ENCODE peak calls at places on chromosomes 12 and 14, in four cellular contexts. D, N, G and B are unnamed samples.
A peak's percentile ranks its signal among the peaks of the same experiment; 100 is the strongest.

GRCh38 chr14:75049731-75050201 is 1.5 kb downstream of the MLH3 start:
- DNase-seq in D (no peak), N (no peak), G (no peak), B (no peak)

GRCh38 chr14:52553671-52554575 is 1.3 kb downstream of the GPR137C start:
- DNase-seq in D (peak; percentile 28), N (peak; percentile 85), G (peak; percentile 94), B (peak; percentile 93)

GRCh38 chr14:96285667-96286066 is 29.7 kb downstream of the BDKRB1 start:
- DNase-seq in D (no peak), N (peak; percentile 18), G (no peak), B (no peak)

GRCh38 chr12:1583421-1584078 is 10.8 kb downstream of the FBXL14 start:
- DNase-seq in D (peak; percentile 77), N (no peak), G (peak; percentile 89), B (no peak)

GRCh38 chr12:46400406-46400805 is 27.8 kb upstream of the SLC38A2 start:
- DNase-seq in D (no peak), N (no peak), G (no peak), B (no peak)

GRCh38 chr12:989751-990278 is 1.2 kb upstream of the ERC1 start:
- DNase-seq in D (no peak), N (no peak), G (no peak), B (no peak)

GRCh38 chr12:128388461-128388921 is 121.5 kb downstream of the TMEM132C start:
- DNase-seq in D (no peak), N (peak; percentile 26), G (no peak), B (no peak)

GRCh38 chr14:37453985-37454384 is 141.1 kb downstream of the FOXA1 start:
- DNase-seq in D (no peak), N (no peak), G (no peak), B (no peak)

GRCh38 chr14:94671870-94672444 is 59.8 kb downstream of the SERPINA3 start:
- DNase-seq in D (no peak), N (no peak), G (no peak), B (peak; percentile 40)

GRCh38 chr12:52211716-52212585 is 20.1 kb upstream of the KRT80 start:
- DNase-seq in D (no peak), N (peak; percentile 13), G (no peak), B (peak; percentile 61)

GRCh38 chr12:4719821-4720636 is at the start of gene GALNT8:
- DNase-seq in D (no peak), N (no peak), G (peak; percentile 68), B (no peak)

GRCh38 chr12:89454080-89454848 is 70.3 kb downstream of the GALNT4 start:
- DNase-seq in D (no peak), N (no peak), G (no peak), B (no peak)

GRCh38 chr14:95162641-95163040 is 5.3 kb upstream of the DICER1 start:
- DNase-seq in D (no peak), N (no peak), G (no peak), B (no peak)

GRCh38 chr14:23529016-23529740 is 22.4 kb downstream of the ZFHX2 start:
- DNase-seq in D (no peak), N (no peak), G (no peak), B (no peak)

GRCh38 chr12:130253866-130254265 is 83.8 kb upstream of the PIWIL1 start:
- DNase-seq in D (no peak), N (no peak), G (no peak), B (no peak)

GRCh38 chr14:35122696-35123387 is 490 bp downstream of the PRORP start:
- DNase-seq in D (no peak), N (no peak), G (no peak), B (no peak)

GRCh38 chr12:122793685-122794106 is 19.3 kb downstream of the CCDC62 start:
- DNase-seq in D (no peak), N (no peak), G (no peak), B (no peak)

GRCh38 chr12:49983892-49984291 is 11.1 kb downstream of the AQP6 start:
- DNase-seq in D (no peak), N (no peak), G (no peak), B (no peak)

GRCh38 chr12:121274036-121274763 is 22.3 kb downstream of the CAMKK2 start:
- DNase-seq in D (no peak), N (no peak), G (no peak), B (no peak)

GRCh38 chr12:52389313-52390207 is 4.1 kb upstream of the KRT84 start:
- DNase-seq in D (no peak), N (no peak), G (no peak), B (peak; percentile 53)

GRCh38 chr12:20627001-20627588 is 68.0 kb upstream of the SLCO1C1 start:
- DNase-seq in D (no peak), N (no peak), G (no peak), B (no peak)

GRCh38 chr12:92466391-92467305 is 236.1 kb upstream of the PLEKHG7 start:
- DNase-seq in D (peak; percentile 90), N (no peak), G (peak; percentile 87), B (no peak)

GRCh38 chr12:109606261-109607028 is 32.9 kb downstream of the MVK start:
- DNase-seq in D (no peak), N (peak; percentile 36), G (no peak), B (no peak)

GRCh38 chr14:91171291-91171690 is 57.4 kb downstream of the DGLUCY start:
- DNase-seq in D (no peak), N (peak; percentile 76), G (no peak), B (no peak)

DNA sequence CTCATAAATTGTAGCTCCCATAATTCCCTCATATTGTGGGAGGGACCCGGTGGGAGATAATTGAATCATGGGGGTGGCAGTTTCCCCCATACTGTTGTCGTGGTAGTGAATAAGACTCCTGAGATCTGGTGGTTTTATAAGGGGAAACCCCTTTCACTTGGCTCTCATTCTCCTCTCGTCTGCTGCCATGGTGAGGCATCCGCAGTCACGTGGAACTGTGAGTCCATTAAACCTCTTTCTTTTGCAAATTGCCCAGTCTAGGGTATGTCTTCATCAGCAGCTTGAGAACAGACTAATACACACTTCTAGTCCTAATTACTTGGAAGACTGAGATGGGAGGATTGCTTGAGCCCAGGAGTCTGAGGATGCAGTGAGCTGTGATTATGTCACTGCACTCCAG is 64.4 kb downstream of the TMX1 start:
- DNase-seq in D (no peak), N (no peak), G (no peak), B (no peak)
- H3K27ac ChIP-seq in D (no peak overlapping the region), N (no peak overlapping the region), G (no peak overlapping the region), B (no peak overlapping the region)

DNA sequence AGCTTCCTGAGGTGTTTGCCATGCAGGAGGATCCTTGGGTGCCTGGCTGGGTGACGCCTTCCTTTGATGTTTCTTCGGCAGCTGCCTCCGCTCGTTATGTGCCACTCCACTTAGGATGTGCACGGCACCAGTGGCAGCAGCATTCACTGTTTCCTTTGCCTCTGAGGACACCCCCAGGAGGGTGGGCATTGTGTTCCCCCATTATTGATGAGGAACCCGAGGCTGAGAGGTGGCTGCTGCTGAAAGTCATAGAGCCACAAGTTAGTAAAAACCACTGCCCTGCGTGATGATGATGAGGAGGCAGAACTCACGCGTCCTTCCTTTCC is 41.2 kb downstream of the EP400 start:
- DNase-seq in D (no peak), N (no peak), G (peak; percentile 22), B (no peak)
- H3K27ac ChIP-seq in D (no peak overlapping the region), N (no peak overlapping the region), G (no peak overlapping the region), B (no peak overlapping the region)

GRCh38 chr14:103715052-103716000 is at the start of the genes XRCC3 and ZFYVE21:
- DNase-seq in D (peak; percentile 98), N (peak; percentile 100), G (peak; percentile 100), B (peak; percentile 100)
- H3K27ac ChIP-seq in D (peak within 1 kb of the TSS; percentile 72), N (peak within 1 kb of the TSS; percentile 90), G (peak within 1 kb of the TSS; percentile 96), B (peak within 1 kb of the TSS; percentile 47)

GRCh38 chr14:59197695-59198262 is 9.3 kb downstream of the DAAM1 start:
- DNase-seq in D (no peak), N (no peak), G (no peak), B (no peak)
- H3K27ac ChIP-seq in D (no peak overlapping the region), N (peak overlapping the region; percentile 74), G (no peak overlapping the region), B (no peak overlapping the region)

GRCh38 chr12:9762369-9762768 is 1.7 kb upstream of the CD69 start:
- DNase-seq in D (no peak), N (no peak), G (no peak), B (no peak)
- H3K27ac ChIP-seq in D (no peak overlapping the region), N (no peak overlapping the region), G (peak overlapping the region; percentile 81), B (no peak overlapping the region)

GRCh38 chr14:70573050-70573449 is 27.4 kb downstream of the MED6 start:
- DNase-seq in D (no peak), N (no peak), G (no peak), B (no peak)
- H3K27ac ChIP-seq in D (no peak overlapping the region), N (no peak overlapping the region), G (no peak overlapping the region), B (no peak overlapping the region)